ENCODE peak calls at places on chromosome 6, in ten cellular contexts. V, P, M, B, Q, U, J, T, Y and R are unnamed samples.

GRCh38 chr6:111997078-111997862 is 56.6 kb upstream of the CCN6 start:
- DNase-seq in V (peak), P (peak), M (peak), B (peak), Q (peak), U (no peak), J (peak), T (peak), Y (peak), R (peak)

GRCh38 chr6:169161572-169162167 is 92.0 kb downstream of the THBS2 start:
- DNase-seq in V (no peak), P (no peak), M (no peak), B (no peak), Q (no peak), U (no peak), J (no peak), T (no peak), Y (no peak), R (no peak)

GRCh38 chr6:8321671-8322404 is 113.5 kb downstream of the SLC35B3 start:
- DNase-seq in V (no peak), P (no peak), M (no peak), B (no peak), Q (no peak), U (no peak), J (no peak), T (no peak), Y (no peak), R (no peak)

GRCh38 chr6:150652848-150653613 is 53.3 kb downstream of the PLEKHG1 start:
- DNase-seq in V (no peak), P (no peak), M (no peak), B (no peak), Q (no peak), U (peak), J (no peak), T (no peak), Y (no peak), R (no peak)

GRCh38 chr6:20400476-20401402 is 940 bp upstream of the E2F3 start:
- DNase-seq in V (peak), P (peak), M (peak), B (no peak), Q (no peak), U (peak), J (peak), T (peak), Y (peak), R (no peak)

GRCh38 chr6:150528648-150529285 is 70.9 kb upstream of the PLEKHG1 start:
- DNase-seq in V (no peak), P (no peak), M (no peak), B (peak), Q (peak), U (no peak), J (no peak), T (no peak), Y (no peak), R (no peak)

GRCh38 chr6:148999921-149000589 is 253.2 kb downstream of the UST start:
- DNase-seq in V (no peak), P (no peak), M (no peak), B (peak), Q (peak), U (peak), J (no peak), T (peak), Y (no peak), R (peak)

GRCh38 chr6:11067348-11067747 is 23.2 kb upstream of the ELOVL2 start:
- DNase-seq in V (peak), P (no peak), M (no peak), B (no peak), Q (no peak), U (no peak), J (no peak), T (no peak), Y (no peak), R (no peak)

GRCh38 chr6:105785412-105785811 is 300.7 kb upstream of the PRDM1 start:
- DNase-seq in V (no peak), P (no peak), M (no peak), B (no peak), Q (no peak), U (no peak), J (no peak), T (no peak), Y (no peak), R (no peak)

GRCh38 chr6:36595168-36595818 is 1.1 kb downstream of the SRSF3 start:
- DNase-seq in V (peak), P (no peak), M (peak), B (no peak), Q (peak), U (peak), J (no peak), T (peak), Y (peak), R (no peak)

GRCh38 chr6:167734662-167735497 is 91.8 kb upstream of the AFDN start:
- DNase-seq in V (no peak), P (no peak), M (no peak), B (no peak), Q (no peak), U (no peak), J (no peak), T (no peak), Y (no peak), R (no peak)